ENCODE peak calls at places on chromosomes 1 and 21, in five cellular contexts. Y is cerebellar cortex; F is activated effector memory CD4-positive, alpha-beta T cell treated with anti-CD3 and anti-CD28 coated beads, Interleukin-2, amount 50 U/mL, for 16 hours; G is left colon; W is CD8-positive, alpha-beta T cell. Q is an unnamed sample.

GRCh38 chr1:157993179-157994080 is at the start of gene KIRREL1:
- DNase-seq in Y (no peak), W (no peak), F (no peak), G (peak; percentile 53), Q (no peak)

GRCh38 chr1:20720631-20721051 is 2.8 kb upstream of the KIF17 start:
- DNase-seq in F (peak; percentile 56), G (no peak), Y (no peak), W (no peak), Q (no peak)

GRCh38 chr1:202143768-202144509 is 598 bp downstream of the ARL8A start:
- DNase-seq in W (no peak), Y (no peak), F (peak; percentile 74), G (peak; percentile 49), Q (no peak)

GRCh38 chr1:41122851-41123518 is 101.5 kb upstream of the SLFNL1 start:
- DNase-seq in F (no peak), W (no peak), Y (peak; percentile 7), G (peak; percentile 41), Q (no peak)

GRCh38 chr1:207824691-207825090 is 72.8 kb downstream of the CD46 start:
- DNase-seq in Y (no peak), F (peak; percentile 60), W (no peak), G (no peak), Q (no peak)

GRCh38 chr21:26097475-26097874 is 73.1 kb downstream of the APP start:
- DNase-seq in W (no peak), Y (no peak), G (no peak), F (no peak), Q (no peak)

GRCh38 chr1:15799004-15799867 is 8.2 kb downstream of the UQCRHL start:
- DNase-seq in W (no peak), F (peak; percentile 64), G (no peak), Y (no peak), Q (no peak)

GRCh38 chr1:60130703-60131102 is 57.1 kb upstream of the C1orf87 start:
- DNase-seq in W (no peak), F (no peak), G (no peak), Y (no peak), Q (no peak)

GRCh38 chr1:192311281-192311680 is 5.5 kb upstream of the RGS21 start:
- DNase-seq in W (no peak), Y (peak; percentile 4), G (no peak), F (no peak), Q (no peak)

GRCh38 chr1:217029311-217030157 is 306.3 kb upstream of the ESRRG start:
- DNase-seq in Y (no peak), W (no peak), F (no peak), G (no peak), Q (no peak)

GRCh38 chr1:31361607-31362006 is 11.3 kb downstream of the FABP3 start:
- DNase-seq in W (no peak), F (no peak), G (no peak), Y (no peak), Q (no peak)

GRCh38 chr1:43396059-43396458 is 6.4 kb downstream of the SZT2 start:
- DNase-seq in Y (no peak), W (no peak), F (no peak), G (no peak), Q (no peak)

GRCh38 chr1:223731076-223731770 is 18.9 kb downstream of the CAPN2 start:
- DNase-seq in G (peak; percentile 60), W (no peak), F (no peak), Y (peak; percentile 76), Q (no peak)

GRCh38 chr1:28865997-28866650 is 48.2 kb upstream of the EPB41 start:
- DNase-seq in G (no peak), Y (no peak), W (no peak), F (no peak), Q (no peak)

GRCh38 chr1:231935856-231936255 is 309.3 kb downstream of the DISC1 start:
- DNase-seq in G (no peak), W (no peak), F (no peak), Y (no peak), Q (no peak)

GRCh38 chr1:203690730-203691129 is 64.1 kb downstream of the ATP2B4 start:
- DNase-seq in W (no peak), Y (no peak), F (no peak), G (no peak), Q (no peak)

GRCh38 chr21:37292041-37292440 is 24.9 kb upstream of the VPS26C start:
- DNase-seq in Y (no peak), F (no peak), G (no peak), W (no peak), Q (no peak)

GRCh38 chr1:167330601-167331293 is 110.1 kb downstream of the POU2F1 start:
- DNase-seq in Y (no peak), F (no peak), G (no peak), W (no peak), Q (no peak)

GRCh38 chr1:53413175-53414001 is 45.8 kb upstream of the DMRTB1 start:
- DNase-seq in W (peak; percentile 46), F (peak; percentile 83), Y (no peak), G (no peak), Q (peak; percentile 30)

GRCh38 chr21:37338671-37339526 is 27.7 kb upstream of the DYRK1A start:
- DNase-seq in Y (no peak), F (no peak), G (no peak), W (no peak), Q (no peak)

GRCh38 chr1:235724716-235725115 is 75.1 kb upstream of the GNG4 start:
- DNase-seq in W (no peak), Y (no peak), G (no peak), F (no peak), Q (no peak)

GRCh38 chr1:233443040-233443439 is 115.5 kb downstream of the MAP3K21 start:
- DNase-seq in F (no peak), G (no peak), W (no peak), Y (peak; percentile 70), Q (no peak)

GRCh38 chr1:78019031-78019430 is 14.3 kb downstream of the DNAJB4 start:
- DNase-seq in W (no peak), F (no peak), Y (no peak), G (no peak), Q (no peak)

GRCh38 chr1:226945106-226945857 is 5.2 kb downstream of the COQ8A start:
- DNase-seq in W (no peak), F (peak; percentile 53), Y (no peak), G (peak; percentile 76), Q (no peak)

GRCh38 chr1:208029381-208030319 is 118.7 kb upstream of the CD34 start:
- DNase-seq in F (no peak), W (no peak), G (peak; percentile 34), Y (no peak), Q (no peak)